ENCODE peak calls at places on chromosomes 6 and 20, in eight cellular contexts. X is HEK293T; R is CD4-positive, CD25-positive, alpha-beta regulatory T cell; Z is IMR-90; L is H7; G is aorta; E is GF-D8; D is spleen. C is an unnamed sample.

GRCh38 chr6:169166896-169167580 is 86.6 kb downstream of the THBS2 start:
- DNase-seq in E (no peak), G (no peak), X (no peak), Z (no peak), R (no peak), D (no peak), L (peak), C (no peak)

GRCh38 chr6:37109714-37110454 is 60.1 kb upstream of the PIM1 start:
- DNase-seq in D (no peak), X (no peak), L (no peak), R (no peak), Z (no peak), G (no peak), E (no peak), C (no peak)

GRCh38 chr6:64249129-64249528 is 613.5 kb downstream of the PHF3 start:
- DNase-seq in L (no peak), Z (peak), X (no peak), R (no peak), E (no peak), D (no peak), G (no peak), C (no peak)

GRCh38 chr6:48074368-48074767 is 36.6 kb downstream of the PTCHD4 start:
- DNase-seq in R (no peak), X (no peak), L (no peak), E (no peak), G (no peak), D (no peak), Z (no peak), C (no peak)

GRCh38 chr6:17167327-17167979 is 65.6 kb downstream of the STMND1 start:
- DNase-seq in R (no peak), L (peak), G (no peak), X (peak), Z (peak), D (no peak), E (no peak), C (peak)

GRCh38 chr20:17697171-17697570 is 2.6 kb upstream of the BANF2 start:
- DNase-seq in G (no peak), R (no peak), E (no peak), Z (no peak), X (no peak), D (no peak), L (no peak), C (no peak)

GRCh38 chr6:26017567-26017966 is 55.0 kb downstream of the TRIM38 start:
- DNase-seq in R (peak), E (no peak), G (peak), D (peak), L (peak), Z (peak), X (no peak), C (peak)

GRCh38 chr20:52889225-52889624 is 82.9 kb upstream of the TSHZ2 start:
- DNase-seq in E (no peak), Z (no peak), R (no peak), X (no peak), D (no peak), L (no peak), G (no peak), C (no peak)

GRCh38 chr6:20946037-20946436 is 411.8 kb downstream of the CDKAL1 start:
- DNase-seq in Z (peak), R (no peak), G (no peak), E (no peak), L (peak), D (no peak), X (no peak), C (no peak)

GRCh38 chr6:111804627-111805235 is 68.5 kb downstream of the FYN start:
- DNase-seq in L (no peak), E (no peak), Z (peak), G (no peak), D (no peak), X (no peak), R (peak), C (no peak)

GRCh38 chr6:41199427-41200246 is 1.3 kb downstream of the TREML2 start:
- DNase-seq in E (no peak), D (no peak), G (no peak), X (no peak), R (no peak), Z (no peak), L (no peak), C (no peak)

GRCh38 chr6:5125152-5126006 is 40.2 kb downstream of the PPP1R3G start:
- DNase-seq in X (no peak), R (no peak), Z (peak), G (no peak), L (no peak), E (no peak), D (no peak), C (no peak)

GRCh38 chr6:83429857-83430605 is 820 bp downstream of the ME1 start:
- DNase-seq in L (peak), E (no peak), Z (peak), D (no peak), X (peak), G (no peak), R (no peak), C (peak)

GRCh38 chr6:43698584-43699349 is 11.2 kb upstream of the MRPS18A start:
- DNase-seq in E (no peak), D (no peak), L (no peak), G (no peak), Z (peak), R (no peak), X (no peak), C (no peak)

GRCh38 chr6:19804362-19805145 is 32.6 kb upstream of the ID4 start:
- DNase-seq in D (peak), Z (peak), X (peak), G (peak), R (no peak), L (peak), E (no peak), C (peak)

GRCh38 chr20:18007534-18008292 is 38.9 kb downstream of the MGME1 start:
- DNase-seq in D (peak), Z (no peak), L (no peak), R (no peak), X (no peak), G (peak), E (no peak), C (no peak)

GRCh38 chr6:127570739-127571389 is 6.1 kb upstream of the C6orf58 start:
- DNase-seq in E (no peak), X (no peak), Z (peak), L (no peak), R (no peak), G (no peak), D (no peak), C (no peak)

GRCh38 chr20:50652702-50653294 is 38.5 kb downstream of the RIPOR3 start:
- DNase-seq in R (no peak), Z (peak), L (no peak), X (no peak), D (no peak), E (peak), G (no peak), C (no peak)

GRCh38 chr6:6006428-6007310 is at the start of gene NRN1:
- DNase-seq in R (no peak), E (no peak), X (peak), Z (no peak), L (peak), D (no peak), G (no peak), C (peak)

GRCh38 chr20:44089987-44090674 is 96.9 kb downstream of the JPH2 start:
- DNase-seq in R (no peak), E (no peak), D (no peak), Z (peak), G (no peak), X (peak), L (no peak), C (no peak)

C was measured in H9.